ENCODE peak calls at places on chromosomes 12 and 14, in seven cellular contexts. One of them, this sample, is unnamed.

GRCh38 chr12:11779286-11779685 is 129.8 kb downstream of the ETV6 start:
- DNase-seq in activated effector memory CD4-positive, alpha-beta T cell treated with anti-CD3 and anti-CD28 coated beads, Interleukin-2, amount 50 U/mL, for 16 hours: no peak
- DNase-seq in stimulated activated CD4-positive, alpha-beta T cell treated with anti-CD3 and anti-CD28 coated beads, TNF-alpha, amount 100 ng/mL, for 24 hours: no peak
- DNase-seq in NCI-H345: no peak
- DNase-seq in neural crest cell: no peak
- DNase-seq in DMS153: no peak
- DNase-seq in GM04504: peak
- DNase-seq in this sample: peak

GRCh38 chr14:31042300-31042699 is 16.1 kb upstream of the STRN3 start:
- DNase-seq in activated effector memory CD4-positive, alpha-beta T cell treated with anti-CD3 and anti-CD28 coated beads, Interleukin-2, amount 50 U/mL, for 16 hours: no peak
- DNase-seq in stimulated activated CD4-positive, alpha-beta T cell treated with anti-CD3 and anti-CD28 coated beads, TNF-alpha, amount 100 ng/mL, for 24 hours: no peak
- DNase-seq in NCI-H345: no peak
- DNase-seq in neural crest cell: no peak
- DNase-seq in DMS153: no peak
- DNase-seq in GM04504: no peak
- DNase-seq in this sample: no peak

GRCh38 chr12:67326637-67327036 is 57.5 kb downstream of the CAND1 start:
- DNase-seq in activated effector memory CD4-positive, alpha-beta T cell treated with anti-CD3 and anti-CD28 coated beads, Interleukin-2, amount 50 U/mL, for 16 hours: no peak
- DNase-seq in stimulated activated CD4-positive, alpha-beta T cell treated with anti-CD3 and anti-CD28 coated beads, TNF-alpha, amount 100 ng/mL, for 24 hours: no peak
- DNase-seq in NCI-H345: no peak
- DNase-seq in neural crest cell: no peak
- DNase-seq in DMS153: no peak
- DNase-seq in GM04504: no peak
- DNase-seq in this sample: no peak

GRCh38 chr14:72644038-72644437 is 249.9 kb downstream of the DPF3 start:
- DNase-seq in activated effector memory CD4-positive, alpha-beta T cell treated with anti-CD3 and anti-CD28 coated beads, Interleukin-2, amount 50 U/mL, for 16 hours: no peak
- DNase-seq in stimulated activated CD4-positive, alpha-beta T cell treated with anti-CD3 and anti-CD28 coated beads, TNF-alpha, amount 100 ng/mL, for 24 hours: no peak
- DNase-seq in NCI-H345: no peak
- DNase-seq in neural crest cell: no peak
- DNase-seq in DMS153: no peak
- DNase-seq in GM04504: no peak
- DNase-seq in this sample: no peak

GRCh38 chr12:111846016-111846415 is 4.0 kb downstream of the MAPKAPK5 start:
- DNase-seq in activated effector memory CD4-positive, alpha-beta T cell treated with anti-CD3 and anti-CD28 coated beads, Interleukin-2, amount 50 U/mL, for 16 hours: no peak
- DNase-seq in stimulated activated CD4-positive, alpha-beta T cell treated with anti-CD3 and anti-CD28 coated beads, TNF-alpha, amount 100 ng/mL, for 24 hours: no peak
- DNase-seq in NCI-H345: peak
- DNase-seq in neural crest cell: no peak
- DNase-seq in DMS153: no peak
- DNase-seq in GM04504: no peak
- DNase-seq in this sample: peak

GRCh38 chr14:34231626-34232025 is 230.4 kb downstream of the SPTSSA start:
- DNase-seq in activated effector memory CD4-positive, alpha-beta T cell treated with anti-CD3 and anti-CD28 coated beads, Interleukin-2, amount 50 U/mL, for 16 hours: no peak
- DNase-seq in stimulated activated CD4-positive, alpha-beta T cell treated with anti-CD3 and anti-CD28 coated beads, TNF-alpha, amount 100 ng/mL, for 24 hours: no peak
- DNase-seq in NCI-H345: no peak
- DNase-seq in neural crest cell: no peak
- DNase-seq in DMS153: no peak
- DNase-seq in GM04504: no peak
- DNase-seq in this sample: no peak

GRCh38 chr12:124542021-124542941 is 25.1 kb downstream of the NCOR2 start:
- DNase-seq in activated effector memory CD4-positive, alpha-beta T cell treated with anti-CD3 and anti-CD28 coated beads, Interleukin-2, amount 50 U/mL, for 16 hours: no peak
- DNase-seq in stimulated activated CD4-positive, alpha-beta T cell treated with anti-CD3 and anti-CD28 coated beads, TNF-alpha, amount 100 ng/mL, for 24 hours: no peak
- DNase-seq in NCI-H345: no peak
- DNase-seq in neural crest cell: no peak
- DNase-seq in DMS153: no peak
- DNase-seq in GM04504: no peak
- DNase-seq in this sample: no peak

GRCh38 chr14:76929927-76930326 is 98.6 kb downstream of the IRF2BPL start:
- DNase-seq in activated effector memory CD4-positive, alpha-beta T cell treated with anti-CD3 and anti-CD28 coated beads, Interleukin-2, amount 50 U/mL, for 16 hours: peak
- DNase-seq in stimulated activated CD4-positive, alpha-beta T cell treated with anti-CD3 and anti-CD28 coated beads, TNF-alpha, amount 100 ng/mL, for 24 hours: no peak
- DNase-seq in NCI-H345: peak
- DNase-seq in neural crest cell: no peak
- DNase-seq in DMS153: no peak
- DNase-seq in GM04504: no peak
- DNase-seq in this sample: no peak

GRCh38 chr14:101072945-101073597 is 169.5 kb upstream of the RTL1 start:
- DNase-seq in activated effector memory CD4-positive, alpha-beta T cell treated with anti-CD3 and anti-CD28 coated beads, Interleukin-2, amount 50 U/mL, for 16 hours: peak
- DNase-seq in stimulated activated CD4-positive, alpha-beta T cell treated with anti-CD3 and anti-CD28 coated beads, TNF-alpha, amount 100 ng/mL, for 24 hours: no peak
- DNase-seq in NCI-H345: peak
- DNase-seq in neural crest cell: no peak
- DNase-seq in DMS153: peak
- DNase-seq in GM04504: peak
- DNase-seq in this sample: peak

GRCh38 chr12:52149651-52150241 is 42.1 kb downstream of the KRT80 start:
- DNase-seq in activated effector memory CD4-positive, alpha-beta T cell treated with anti-CD3 and anti-CD28 coated beads, Interleukin-2, amount 50 U/mL, for 16 hours: no peak
- DNase-seq in stimulated activated CD4-positive, alpha-beta T cell treated with anti-CD3 and anti-CD28 coated beads, TNF-alpha, amount 100 ng/mL, for 24 hours: no peak
- DNase-seq in NCI-H345: no peak
- DNase-seq in neural crest cell: no peak
- DNase-seq in DMS153: no peak
- DNase-seq in GM04504: no peak
- DNase-seq in this sample: no peak

GRCh38 chr12:78146365-78146772 is 315.7 kb downstream of the NAV3 start:
- DNase-seq in activated effector memory CD4-positive, alpha-beta T cell treated with anti-CD3 and anti-CD28 coated beads, Interleukin-2, amount 50 U/mL, for 16 hours: no peak
- DNase-seq in stimulated activated CD4-positive, alpha-beta T cell treated with anti-CD3 and anti-CD28 coated beads, TNF-alpha, amount 100 ng/mL, for 24 hours: no peak
- DNase-seq in NCI-H345: peak
- DNase-seq in neural crest cell: no peak
- DNase-seq in DMS153: peak
- DNase-seq in GM04504: peak
- DNase-seq in this sample: peak

GRCh38 chr12:89497467-89497866 is 27.1 kb downstream of the GALNT4 start:
- DNase-seq in activated effector memory CD4-positive, alpha-beta T cell treated with anti-CD3 and anti-CD28 coated beads, Interleukin-2, amount 50 U/mL, for 16 hours: no peak
- DNase-seq in stimulated activated CD4-positive, alpha-beta T cell treated with anti-CD3 and anti-CD28 coated beads, TNF-alpha, amount 100 ng/mL, for 24 hours: no peak
- DNase-seq in NCI-H345: no peak
- DNase-seq in neural crest cell: no peak
- DNase-seq in DMS153: no peak
- DNase-seq in GM04504: no peak
- DNase-seq in this sample: no peak

GRCh38 chr12:101685121-101685520 is 12.3 kb upstream of the CHPT1 start:
- DNase-seq in activated effector memory CD4-positive, alpha-beta T cell treated with anti-CD3 and anti-CD28 coated beads, Interleukin-2, amount 50 U/mL, for 16 hours: no peak
- DNase-seq in stimulated activated CD4-positive, alpha-beta T cell treated with anti-CD3 and anti-CD28 coated beads, TNF-alpha, amount 100 ng/mL, for 24 hours: no peak
- DNase-seq in NCI-H345: no peak
- DNase-seq in neural crest cell: no peak
- DNase-seq in DMS153: no peak
- DNase-seq in GM04504: no peak
- DNase-seq in this sample: no peak

GRCh38 chr12:1800646-1801284 is 19.6 kb upstream of the LRTM2 start:
- DNase-seq in activated effector memory CD4-positive, alpha-beta T cell treated with anti-CD3 and anti-CD28 coated beads, Interleukin-2, amount 50 U/mL, for 16 hours: peak
- DNase-seq in stimulated activated CD4-positive, alpha-beta T cell treated with anti-CD3 and anti-CD28 coated beads, TNF-alpha, amount 100 ng/mL, for 24 hours: no peak
- DNase-seq in NCI-H345: no peak
- DNase-seq in neural crest cell: no peak
- DNase-seq in DMS153: no peak
- DNase-seq in GM04504: no peak
- DNase-seq in this sample: no peak

GRCh38 chr14:51472881-51473280 is 178.8 kb upstream of the FRMD6 start:
- DNase-seq in activated effector memory CD4-positive, alpha-beta T cell treated with anti-CD3 and anti-CD28 coated beads, Interleukin-2, amount 50 U/mL, for 16 hours: no peak
- DNase-seq in stimulated activated CD4-positive, alpha-beta T cell treated with anti-CD3 and anti-CD28 coated beads, TNF-alpha, amount 100 ng/mL, for 24 hours: no peak
- DNase-seq in NCI-H345: no peak
- DNase-seq in neural crest cell: no peak
- DNase-seq in DMS153: no peak
- DNase-seq in GM04504: no peak
- DNase-seq in this sample: no peak

This sample was measured in fibroblast of pulmonary artery.